ENCODE peak calls at places on chromosomes 1 and 21, in five cellular contexts. E is tibial artery, P is adrenal gland, T is lower lobe of right lung, Q is right cardiac atrium. N is an unnamed sample.

GRCh38 chr21:46110499-46111192 is 12.7 kb downstream of the COL6A2 start:
- DNase-seq in E (peak; percentile 58), Q (peak; percentile 87), T (peak; percentile 59), P (peak; percentile 10), N (peak; percentile 57)

GRCh38 chr1:54996359-54996868 is 2.3 kb upstream of the BSND start:
- DNase-seq in P (peak; percentile 81), E (peak; percentile 38), T (peak; percentile 80), Q (peak; percentile 83), N (peak; percentile 75)

GRCh38 chr1:54927475-54928240 is 40.7 kb upstream of the DHCR24 start:
- DNase-seq in T (no peak), P (peak; percentile 56), Q (no peak), E (no peak), N (peak; percentile 82)

GRCh38 chr1:48036693-48037386 is 39.7 kb upstream of the TRABD2B start:
- DNase-seq in E (no peak), T (no peak), Q (no peak), P (no peak), N (no peak)

GRCh38 chr1:1428174-1428573 is 7.1 kb upstream of the ANKRD65 start:
- DNase-seq in T (peak; percentile 46), Q (peak; percentile 57), P (no peak), E (no peak), N (no peak)

GRCh38 chr1:221718391-221719277 is 23.3 kb downstream of the DUSP10 start:
- DNase-seq in E (no peak), T (no peak), P (no peak), Q (no peak), N (no peak)

GRCh38 chr1:192958871-192959270 is 100.3 kb downstream of the UCHL5 start:
- DNase-seq in P (no peak), T (no peak), E (no peak), Q (no peak), N (no peak)

GRCh38 chr1:2053217-2053616 is 3.0 kb downstream of the PRKCZ start:
- DNase-seq in Q (no peak), E (no peak), P (no peak), T (no peak), N (no peak)

GRCh38 chr1:83499998-83500397 is 498.9 kb downstream of the TTLL7 start:
- DNase-seq in P (no peak), E (no peak), Q (no peak), T (no peak), N (no peak)

GRCh38 chr1:230713915-230714764 is at the start of gene AGT:
- DNase-seq in P (peak; percentile 91), Q (peak; percentile 90), E (peak; percentile 83), T (no peak), N (peak; percentile 61)

DNA sequence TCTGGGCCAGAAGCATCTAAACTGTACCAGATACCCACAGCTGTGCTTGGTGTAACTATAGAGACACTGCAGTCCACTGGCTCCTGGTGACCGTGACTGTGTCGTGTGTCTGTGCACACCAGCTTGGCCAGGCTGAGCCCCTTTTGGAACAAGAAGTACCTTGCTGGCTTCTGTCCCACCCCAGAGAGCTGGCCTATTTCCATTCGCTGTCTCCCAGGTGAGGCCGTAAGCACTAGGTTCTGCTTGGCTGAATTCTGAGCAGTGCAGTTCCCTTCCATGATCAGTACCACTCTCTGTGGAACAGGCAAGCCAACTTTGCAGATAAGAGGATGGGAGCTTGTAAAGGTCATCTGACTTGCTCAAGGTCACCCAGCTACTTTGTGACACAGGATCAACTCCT is 119.9 kb upstream of the DNAH14 start:
- DNase-seq in P (no peak), T (no peak), E (no peak), Q (no peak), N (no peak)
- H3K27me3 ChIP-seq in P (no peaks in the 10 kb centered on the region), T (no peaks in the 10 kb centered on the region), E (no peaks in the 10 kb centered on the region), Q (no peaks in the 10 kb centered on the region), N (no peaks in the 10 kb centered on the region)

GRCh38 chr1:110617116-110617515 is 11.0 kb upstream of the KCNA2 start:
- DNase-seq in P (no peak), T (no peak), Q (no peak), E (no peak), N (no peak)
- H3K27me3 ChIP-seq in P (peaks cover 26% of the 10 kb centered on the region), T (peaks cover 21% of the 10 kb centered on the region), Q (no peaks in the 10 kb centered on the region), E (no peaks in the 10 kb centered on the region), N (no peaks in the 10 kb centered on the region)

GRCh38 chr1:46512792-46513190 is 23.2 kb downstream of the DMBX1 start:
- DNase-seq in Q (no peak), T (no peak), E (no peak), P (no peak), N (no peak)
- H3K27me3 ChIP-seq in Q (no peaks in the 10 kb centered on the region), T (peaks cover 14% of the 10 kb centered on the region), E (no peaks in the 10 kb centered on the region), P (no peaks in the 10 kb centered on the region), N (no peaks in the 10 kb centered on the region)

DNA sequence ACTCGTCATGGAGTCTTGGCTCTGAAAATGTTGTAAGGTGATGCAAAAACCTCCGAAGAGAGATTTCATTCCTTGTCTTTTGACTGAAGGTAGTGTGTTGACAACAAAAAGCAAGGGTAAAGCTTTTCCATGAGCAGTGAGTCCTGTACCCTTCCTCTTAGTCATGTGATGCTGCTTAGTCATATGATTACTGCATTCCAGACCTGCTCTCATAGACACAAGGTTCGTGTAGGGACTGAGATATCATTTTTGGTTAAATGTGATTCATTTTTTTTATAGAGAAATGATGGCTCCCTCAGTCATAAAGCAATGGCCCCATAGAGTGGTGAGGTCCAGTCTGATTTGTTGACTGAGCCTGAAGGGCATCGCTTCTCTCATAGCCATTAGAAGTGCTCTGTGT is 9.2 kb downstream of the KCNJ6 start:
- DNase-seq in E (no peak), Q (no peak), P (no peak), T (no peak), N (no peak)
- H3K27me3 ChIP-seq in E (no peaks in the 10 kb centered on the region), Q (no peaks in the 10 kb centered on the region), P (peaks cover 6% of the 10 kb centered on the region), T (peaks cover 5% of the 10 kb centered on the region), N (no peaks in the 10 kb centered on the region)

N was measured in testis.